ENCODE peak calls at places on chromosomes 16 and 17, in seven cellular contexts. U is heart right ventricle, A is HFF-Myc, F is HAP-1, B is GM23338, C is GM23248, M is GM12878. Z is an unnamed sample.

GRCh38 chr16:1119766-1120611 is 23.9 kb upstream of the C1QTNF8 start:
- DNase-seq in U (no peak), A (no peak), F (no peak), B (no peak), C (no peak), M (no peak), Z (no peak)

GRCh38 chr16:27819356-27819755 is 244.2 kb downstream of the GSG1L start:
- DNase-seq in U (no peak), A (no peak), F (no peak), B (no peak), C (no peak), M (no peak), Z (no peak)

GRCh38 chr16:19879241-19879792 is 5.3 kb downstream of the GPRC5B start:
- DNase-seq in U (peak; percentile 57), A (no peak), F (no peak), B (peak; percentile 77), C (peak; percentile 21), M (no peak), Z (peak; percentile 44)

GRCh38 chr16:14629612-14629918 is 495 bp downstream of the PARN start:
- DNase-seq in U (no peak), A (no peak), F (no peak), B (peak; percentile 63), C (peak; percentile 50), M (no peak), Z (peak; percentile 18)

GRCh38 chr17:42518755-42519545 is 17.1 kb upstream of the NAGLU start:
- DNase-seq in U (peak; percentile 77), A (no peak), F (no peak), B (no peak), C (no peak), M (no peak), Z (peak; percentile 26)

GRCh38 chr17:49447603-49448325 is 33.1 kb upstream of the PHB1 start:
- DNase-seq in U (peak; percentile 58), A (no peak), F (no peak), B (no peak), C (peak; percentile 78), M (no peak), Z (no peak)

GRCh38 chr17:70517808-70518207 is 348.5 kb downstream of the KCNJ2 start:
- DNase-seq in U (no peak), A (no peak), F (no peak), B (no peak), C (no peak), M (no peak), Z (no peak)

GRCh38 chr16:67284699-67285646 is 5.6 kb downstream of the PLEKHG4 start:
- DNase-seq in U (peak; percentile 23), A (no peak), F (no peak), B (peak; percentile 91), C (peak; percentile 32), M (no peak), Z (peak; percentile 32)

GRCh38 chr16:89917773-89918452 is 749 bp upstream of the MC1R start:
- DNase-seq in U (peak; percentile 65), A (no peak), F (peak; percentile 82), B (peak; percentile 73), C (peak; percentile 89), M (peak; percentile 73), Z (peak; percentile 93)

GRCh38 chr16:56368545-56368944 is 56.8 kb downstream of the AMFR start:
- DNase-seq in U (no peak), A (no peak), F (no peak), B (no peak), C (no peak), M (no peak), Z (no peak)

GRCh38 chr17:33127706-33128105 is 136.1 kb downstream of the SPACA3 start:
- DNase-seq in U (no peak), A (no peak), F (no peak), B (no peak), C (peak; percentile 9), M (no peak), Z (no peak)

GRCh38 chr16:69469807-69470561 is 45.6 kb downstream of the CYB5B start:
- DNase-seq in U (no peak), A (no peak), F (no peak), B (no peak), C (no peak), M (peak; percentile 90), Z (no peak)

GRCh38 chr17:50923611-50924010 is 57.5 kb upstream of the TOB1 start:
- DNase-seq in U (no peak), A (no peak), F (no peak), B (no peak), C (no peak), M (no peak), Z (no peak)

GRCh38 chr17:65553009-65553645 is 8.3 kb downstream of the AXIN2 start:
- DNase-seq in U (no peak), A (peak; percentile 47), F (no peak), B (no peak), C (peak; percentile 90), M (no peak), Z (peak; percentile 77)

GRCh38 chr16:19520861-19521331 is 1.0 kb downstream of the GDE1 start:
- DNase-seq in U (no peak), A (no peak), F (peak; percentile 28), B (no peak), C (peak; percentile 47), M (peak; percentile 27), Z (peak; percentile 26)

GRCh38 chr17:21460358-21460757 is 84.2 kb downstream of the KCNJ12 start:
- DNase-seq in U (no peak), A (no peak), F (no peak), B (no peak), C (no peak), M (no peak), Z (peak; percentile 87)

GRCh38 chr17:31398381-31399275 is 7.2 kb downstream of the RAB11FIP4 start:
- DNase-seq in U (no peak), A (no peak), F (no peak), B (no peak), C (no peak), M (no peak), Z (no peak)

GRCh38 chr17:44004077-44004760 is at the start of gene NAGS:
- DNase-seq in U (no peak), A (no peak), F (peak; percentile 16), B (peak; percentile 71), C (peak; percentile 23), M (no peak), Z (peak; percentile 45)

GRCh38 chr16:27511657-27512056 is 38.1 kb downstream of the GTF3C1 start:
- DNase-seq in U (peak; percentile 67), A (no peak), F (no peak), B (no peak), C (no peak), M (no peak), Z (peak; percentile 14)

GRCh38 chr16:66429290-66429962 is 2.3 kb downstream of the BEAN1 start:
- DNase-seq in U (no peak), A (no peak), F (no peak), B (peak; percentile 53), C (no peak), M (no peak), Z (no peak)

GRCh38 chr17:76735006-76735405 is 2.1 kb downstream of the SRSF2 start:
- DNase-seq in U (no peak), A (no peak), F (no peak), B (no peak), C (peak; percentile 61), M (no peak), Z (peak; percentile 54)

GRCh38 chr17:6162892-6163291 is 92.7 kb downstream of the WSCD1 start:
- DNase-seq in U (no peak), A (no peak), F (no peak), B (peak; percentile 21), C (no peak), M (no peak), Z (no peak)

DNA sequence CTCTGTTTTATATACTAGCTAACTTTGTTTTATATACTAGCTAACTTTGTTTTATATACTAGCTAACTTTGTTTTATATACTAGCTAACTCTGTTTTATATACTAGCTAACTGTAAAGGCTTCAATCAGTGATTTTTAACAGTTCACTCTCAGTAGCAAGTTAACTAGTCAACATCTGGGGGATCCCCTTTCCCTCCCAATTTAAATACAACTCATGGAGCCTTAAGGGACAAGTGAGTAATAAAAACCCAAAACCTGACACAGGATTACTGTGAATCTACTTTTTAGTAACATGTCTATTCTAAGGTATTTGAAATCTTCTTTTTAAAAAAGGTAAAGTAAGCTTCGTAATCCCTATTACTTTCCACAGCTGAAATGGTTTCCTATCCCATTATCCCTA is 32.2 kb downstream of the FAM222B start:
- DNase-seq in U (no peak), A (no peak), F (no peak), B (no peak), C (no peak), M (no peak), Z (no peak)
- H3K4me3 ChIP-seq in U (no peak overlapping the region), A (no peak overlapping the region), F (no peak overlapping the region), B (peak overlapping the region; percentile 74), C (no peak overlapping the region), M (no peak overlapping the region), Z (no peak overlapping the region)

GRCh38 chr17:78937561-78937960 is 12.4 kb upstream of the TIMP2 start:
- DNase-seq in U (no peak), A (no peak), F (no peak), B (no peak), C (no peak), M (no peak), Z (no peak)

GRCh38 chr17:78933025-78933958 is 8.1 kb upstream of the TIMP2 start:
- DNase-seq in U (no peak), A (peak; percentile 94), F (no peak), B (no peak), C (peak; percentile 100), M (peak; percentile 45), Z (peak; percentile 97)

GRCh38 chr17:78935419-78936323 is 10.5 kb upstream of the TIMP2 start:
- DNase-seq in U (no peak), A (peak; percentile 93), F (no peak), B (no peak), C (peak; percentile 99), M (no peak), Z (peak; percentile 98)

GRCh38 chr17:78934681-78935418 is 9.7 kb upstream of the TIMP2 start:
- DNase-seq in U (no peak), A (no peak), F (no peak), B (no peak), C (peak; percentile 67), M (no peak), Z (no peak)

GRCh38 chr17:78933959-78934568 is 8.9 kb upstream of the TIMP2 start:
- DNase-seq in U (peak; percentile 94), A (peak; percentile 94), F (no peak), B (peak; percentile 65), C (peak; percentile 97), M (no peak), Z (peak; percentile 100)
- H3K4me3 ChIP-seq in U (peak overlapping the region; percentile 42), A (peak overlapping the region; percentile 29), F (no peak overlapping the region), B (no peak overlapping the region), C (peak overlapping the region; percentile 64), M (no peak overlapping the region), Z (no peak overlapping the region)

GRCh38 chr16:6207124-6207523 is 1109.5 kb upstream of the EEF2KMT start:
- DNase-seq in U (no peak), A (no peak), F (no peak), B (no peak), C (no peak), M (no peak), Z (no peak)

GRCh38 chr16:6209355-6209930 is 1111.8 kb upstream of the EEF2KMT start:
- DNase-seq in U (no peak), A (no peak), F (no peak), B (no peak), C (no peak), M (no peak), Z (no peak)

GRCh38 chr16:6206080-6206479 is 1108.5 kb upstream of the EEF2KMT start:
- DNase-seq in U (no peak), A (no peak), F (no peak), B (peak; percentile 11), C (no peak), M (no peak), Z (no peak)

GRCh38 chr16:6211644-6212043 is 1114.0 kb upstream of the EEF2KMT start:
- DNase-seq in U (no peak), A (no peak), F (no peak), B (no peak), C (no peak), M (no peak), Z (no peak)
- H3K4me3 ChIP-seq in U (no peak overlapping the region), A (no peak overlapping the region), F (no peak overlapping the region), B (no peak overlapping the region), C (no peak overlapping the region), M (no peak overlapping the region), Z (no peak overlapping the region)

GRCh38 chr17:63930951-63931575 is 1.1 kb downstream of the CD79B start:
- DNase-seq in U (peak; percentile 84), A (no peak), F (no peak), B (peak; percentile 72), C (no peak), M (no peak), Z (no peak)
- H3K4me3 ChIP-seq in U (peak overlapping the region; percentile 45), A (no peak overlapping the region), F (no peak overlapping the region), B (no peak overlapping the region), C (no peak overlapping the region), M (peak overlapping the region; percentile 98), Z (no peak overlapping the region)

Z was measured in astrocyte of the spinal cord.